ENCODE peak calls at places on chromosomes 13 and 19, in eight cellular contexts. D, E, C, W, Z, Q, A and G are unnamed samples.
A peak's percentile ranks its signal among the peaks of the same experiment; 100 is the strongest.

GRCh38 chr19:15248648-15249559 is 16.7 kb upstream of the EPHX3 start:
- DNase-seq in D (peak; percentile 88), E (peak; percentile 84), C (peak; percentile 92), W (peak; percentile 48), Z (no peak), Q (peak; percentile 89), A (no peak), G (peak; percentile 96)

GRCh38 chr19:1401138-1401888 is at the start of gene GAMT:
- DNase-seq in D (no peak), E (no peak), C (peak; percentile 42), W (no peak), Z (no peak), Q (no peak), A (peak; percentile 68), G (no peak)

GRCh38 chr19:34313188-34313587 is 51.8 kb upstream of the GPI start:
- DNase-seq in D (peak; percentile 25), E (no peak), C (peak; percentile 84), W (no peak), Z (no peak), Q (no peak), A (peak; percentile 32), G (no peak)

GRCh38 chr19:33039108-33039599 is 25.5 kb downstream of the RHPN2 start:
- DNase-seq in D (no peak), E (no peak), C (no peak), W (no peak), Z (no peak), Q (no peak), A (no peak), G (no peak)

GRCh38 chr19:10513223-10513622 is 4.0 kb downstream of the S1PR5 start:
- DNase-seq in D (no peak), E (no peak), C (no peak), W (no peak), Z (no peak), Q (no peak), A (no peak), G (no peak)

GRCh38 chr13:28161370-28161769 is 23.0 kb downstream of the PAN3 start:
- DNase-seq in D (no peak), E (no peak), C (peak; percentile 26), W (no peak), Z (peak; percentile 75), Q (no peak), A (peak; percentile 75), G (no peak)

GRCh38 chr13:61316647-61317046 is 99.0 kb downstream of the PCDH20 start:
- DNase-seq in D (no peak), E (no peak), C (no peak), W (no peak), Z (no peak), Q (no peak), A (peak; percentile 18), G (no peak)

GRCh38 chr19:7870571-7871279 is 3.5 kb downstream of the PRR36 start:
- DNase-seq in D (peak; percentile 33), E (peak; percentile 49), C (peak; percentile 22), W (peak; percentile 84), Z (peak; percentile 91), Q (peak; percentile 56), A (peak; percentile 89), G (no peak)

GRCh38 chr13:97130201-97130600 is 91.9 kb upstream of the MBNL2 start:
- DNase-seq in D (no peak), E (no peak), C (peak; percentile 39), W (no peak), Z (no peak), Q (no peak), A (no peak), G (no peak)

GRCh38 chr19:2983351-2984195 is 6.2 kb downstream of the TLE6 start:
- DNase-seq in D (peak; percentile 75), E (peak; percentile 81), C (peak; percentile 90), W (peak; percentile 86), Z (no peak), Q (peak; percentile 69), A (peak; percentile 99), G (peak; percentile 70)

GRCh38 chr19:13797870-13798269 is 2.6 kb downstream of the ZSWIM4 start:
- DNase-seq in D (no peak), E (peak; percentile 52), C (peak; percentile 93), W (peak; percentile 77), Z (no peak), Q (peak; percentile 43), A (no peak), G (no peak)

GRCh38 chr13:101514695-101515275 is 62.3 kb downstream of the ITGBL1 start:
- DNase-seq in D (peak; percentile 23), E (no peak), C (peak; percentile 68), W (no peak), Z (no peak), Q (no peak), A (peak; percentile 68), G (no peak)

GRCh38 chr13:113929628-113930615 is 44.0 kb downstream of the C13orf46 start:
- DNase-seq in D (no peak), E (no peak), C (no peak), W (no peak), Z (peak; percentile 31), Q (peak; percentile 55), A (no peak), G (no peak)

GRCh38 chr19:1276620-1277007 is 1.3 kb downstream of the FAM174C start:
- DNase-seq in D (no peak), E (no peak), C (no peak), W (no peak), Z (no peak), Q (no peak), A (no peak), G (no peak)

GRCh38 chr13:49643003-49643651 is 14.8 kb downstream of the ARL11 start:
- DNase-seq in D (no peak), E (no peak), C (no peak), W (no peak), Z (no peak), Q (no peak), A (no peak), G (no peak)

GRCh38 chr19:6490134-6490533 is 8.5 kb upstream of the DENND1C start:
- DNase-seq in D (no peak), E (no peak), C (no peak), W (no peak), Z (no peak), Q (no peak), A (no peak), G (no peak)

GRCh38 chr13:63010072-63010658 is 1594.5 kb upstream of the PCDH20 start:
- DNase-seq in D (no peak), E (no peak), C (no peak), W (no peak), Z (no peak), Q (no peak), A (no peak), G (no peak)

GRCh38 chr13:25796474-25796873 is 255.3 kb downstream of the SHISA2 start:
- DNase-seq in D (no peak), E (no peak), C (no peak), W (no peak), Z (no peak), Q (no peak), A (no peak), G (no peak)

DNA sequence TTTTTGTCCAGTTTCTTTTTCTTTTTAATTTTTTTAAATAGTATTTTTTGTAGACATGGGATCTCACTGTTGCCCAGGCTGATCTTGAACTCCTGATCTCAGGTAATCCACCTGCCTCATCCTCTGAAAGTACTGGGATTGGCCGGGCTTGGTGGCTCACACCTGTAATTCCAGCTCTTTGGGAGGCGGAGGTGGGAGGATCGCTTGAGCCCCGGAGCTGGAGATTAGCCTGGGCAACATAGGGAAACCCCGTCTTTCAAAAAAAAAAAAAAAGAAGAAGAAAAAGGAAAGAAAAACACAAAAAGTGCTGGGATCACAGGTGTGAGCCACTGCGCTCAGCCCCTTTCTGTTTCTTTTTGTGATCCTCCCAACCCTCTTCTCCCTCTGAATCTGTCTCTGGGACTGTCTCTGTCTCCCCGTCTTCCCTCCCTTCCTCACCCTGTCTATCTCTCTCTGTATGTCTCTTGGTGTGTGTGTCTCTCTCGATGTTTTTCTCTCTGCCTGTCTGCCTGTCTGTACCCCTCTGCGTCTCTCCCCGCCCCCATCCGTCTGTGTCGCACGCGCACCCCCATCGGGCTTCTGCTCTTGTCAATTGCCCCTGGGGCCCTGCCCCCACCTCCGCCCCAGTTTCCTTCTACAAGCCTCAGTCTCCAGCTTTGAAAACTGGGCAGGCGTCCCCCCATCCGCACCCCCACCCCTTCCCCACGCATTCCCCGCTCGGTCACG is 554 bp upstream of the ZFP36 start:
- DNase-seq in D (peak; percentile 89), E (no peak), C (no peak), W (peak; percentile 79), Z (no peak), Q (peak; percentile 91), A (peak; percentile 66), G (no peak)
- H3K4me1 ChIP-seq in D (peaks cover 53% of the 10 kb centered on the region), E (peaks cover 9% of the 10 kb centered on the region), C (peaks cover 26% of the 10 kb centered on the region), W (peaks cover 13% of the 10 kb centered on the region), Z (peaks cover 38% of the 10 kb centered on the region), Q (peaks cover 27% of the 10 kb centered on the region), A (peaks cover 48% of the 10 kb centered on the region), G (peaks cover 8% of the 10 kb centered on the region)

GRCh38 chr13:99700468-99700867 is 199.2 kb downstream of the TM9SF2 start:
- DNase-seq in D (no peak), E (no peak), C (no peak), W (no peak), Z (no peak), Q (no peak), A (no peak), G (no peak)

GRCh38 chr13:99703908-99704307 is 202.6 kb downstream of the TM9SF2 start:
- DNase-seq in D (no peak), E (no peak), C (no peak), W (no peak), Z (no peak), Q (no peak), A (no peak), G (no peak)

GRCh38 chr13:99698816-99699099 is 197.5 kb downstream of the TM9SF2 start:
- DNase-seq in D (no peak), E (no peak), C (no peak), W (no peak), Z (no peak), Q (no peak), A (no peak), G (no peak)

GRCh38 chr13:99704390-99704789 is 203.1 kb downstream of the TM9SF2 start:
- DNase-seq in D (no peak), E (no peak), C (no peak), W (no peak), Z (no peak), Q (no peak), A (no peak), G (no peak)

GRCh38 chr13:99702687-99703319 is 201.5 kb downstream of the TM9SF2 start:
- DNase-seq in D (no peak), E (no peak), C (no peak), W (no peak), Z (no peak), Q (no peak), A (no peak), G (no peak)
- TF ChIP-seq CTCF in D (no peak), E (no peak), C (no peak), W (no peak), Z (no peak), Q (no peak), A (no peak), G (no peak)

GRCh38 chr19:4684312-4685095 is 14.4 kb upstream of the MYDGF start:
- DNase-seq in D (no peak), E (no peak), C (no peak), W (no peak), Z (no peak), Q (no peak), A (no peak), G (no peak)
- H3K36me3 ChIP-seq in D (peaks cover 99% of the 10 kb centered on the region), E (no peaks in the 10 kb centered on the region), C (peaks cover 3% of the 10 kb centered on the region), W (peaks cover 11% of the 10 kb centered on the region), Z (no peaks in the 10 kb centered on the region), Q (peaks cover 100% of the 10 kb centered on the region), A (peaks cover 3% of the 10 kb centered on the region), G (peaks cover 96% of the 10 kb centered on the region)

DNA sequence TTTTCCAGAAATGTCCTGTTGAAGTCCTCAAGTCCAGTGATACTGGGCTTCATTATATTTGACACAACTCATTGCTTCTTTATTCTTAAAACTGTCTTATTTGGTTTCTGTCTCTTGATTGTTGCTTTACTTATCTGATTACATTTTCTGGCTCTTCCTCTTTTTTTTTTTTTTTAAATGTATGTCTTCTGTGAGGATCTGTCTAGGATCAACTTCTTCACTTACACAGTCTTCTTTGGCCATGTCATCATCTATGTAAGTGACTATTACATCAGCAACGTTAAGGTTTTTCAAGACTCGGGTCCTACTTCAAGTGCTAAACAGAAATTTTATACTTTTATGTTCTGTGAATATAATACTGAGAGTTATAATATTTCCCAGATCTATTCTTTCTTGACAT is 162.1 kb downstream of the PDS5B start:
- DNase-seq in D (no peak), E (no peak), C (no peak), W (no peak), Z (no peak), Q (no peak), A (no peak), G (no peak)
- H3K4me1 ChIP-seq in D (no peaks in the 10 kb centered on the region), E (no peaks in the 10 kb centered on the region), C (no peaks in the 10 kb centered on the region), W (no peaks in the 10 kb centered on the region), Z (peaks cover 3% of the 10 kb centered on the region), Q (no peaks in the 10 kb centered on the region), A (no peaks in the 10 kb centered on the region), G (no peaks in the 10 kb centered on the region)